ENCODE peak calls at places on chromosome 20, in five cellular contexts. L is psoas muscle, K is uterus, I is endothelial cell of umbilical vein, U is WERI-Rb-1. G is an unnamed sample.
A peak's percentile ranks its signal among the peaks of the same experiment; 100 is the strongest.

GRCh38 chr20:12086359-12086758 is 168.7 kb downstream of the BTBD3 start:
- DNase-seq in L (no peak), K (no peak), I (no peak), U (no peak), G (no peak)

GRCh38 chr20:64080013-64080812 is at the start of gene OPRL1:
- DNase-seq in L (no peak), K (no peak), I (peak; percentile 34), U (no peak), G (peak; percentile 98)

GRCh38 chr20:13243826-13244376 is 22.8 kb downstream of the ISM1 start:
- DNase-seq in L (no peak), K (no peak), I (no peak), U (no peak), G (no peak)

GRCh38 chr20:43532416-43533055 is 25.0 kb downstream of the L3MBTL1 start:
- DNase-seq in L (no peak), K (no peak), I (no peak), U (no peak), G (no peak)

GRCh38 chr20:49281913-49282467 is 4.1 kb upstream of the ZNFX1 start:
- DNase-seq in L (no peak), K (no peak), I (no peak), U (no peak), G (no peak)

GRCh38 chr20:41185013-41185757 is 47.8 kb downstream of the PLCG1 start:
- DNase-seq in L (peak; percentile 47), K (no peak), I (no peak), U (no peak), G (peak; percentile 61)

GRCh38 chr20:48180637-48181036 is 395.4 kb upstream of the SULF2 start:
- DNase-seq in L (no peak), K (no peak), I (peak; percentile 7), U (no peak), G (no peak)

GRCh38 chr20:18728165-18728866 is 85.3 kb upstream of the SCP2D1 start:
- DNase-seq in L (no peak), K (peak; percentile 9), I (no peak), U (no peak), G (no peak)

GRCh38 chr20:57405236-57406016 is 14.2 kb downstream of the RBM38 start:
- DNase-seq in L (peak; percentile 11), K (no peak), I (no peak), U (no peak), G (no peak)

GRCh38 chr20:46568570-46569129 is 18.2 kb upstream of the OCSTAMP start:
- DNase-seq in L (peak; percentile 78), K (peak; percentile 65), I (peak; percentile 85), U (no peak), G (no peak)

GRCh38 chr20:35013421-35014411 is 58.0 kb downstream of the MYH7B start:
- DNase-seq in L (peak; percentile 6), K (no peak), I (no peak), U (no peak), G (peak; percentile 29)

GRCh38 chr20:8427419-8428065 is 295.5 kb downstream of the PLCB1 start:
- DNase-seq in L (no peak), K (no peak), I (peak; percentile 63), U (no peak), G (no peak)

GRCh38 chr20:47276251-47276650 is 80.2 kb downstream of the ZMYND8 start:
- DNase-seq in L (no peak), K (peak; percentile 26), I (no peak), U (no peak), G (no peak)

GRCh38 chr20:43318749-43319148 is 129.0 kb upstream of the PTPRT start:
- DNase-seq in L (no peak), K (no peak), I (no peak), U (no peak), G (no peak)

GRCh38 chr20:37393196-37393862 is 47.4 kb downstream of the SRC start:
- DNase-seq in L (peak; percentile 14), K (no peak), I (no peak), U (peak; percentile 43), G (peak; percentile 74)

GRCh38 chr20:11338506-11339306 is 579.0 kb upstream of the BTBD3 start:
- DNase-seq in L (no peak), K (no peak), I (no peak), U (no peak), G (no peak)

GRCh38 chr20:35699914-35700624 is 864 bp downstream of the ROMO1 start:
- DNase-seq in L (no peak), K (no peak), I (peak; percentile 41), U (no peak), G (peak; percentile 25)

GRCh38 chr20:20802328-20802727 is 89.9 kb upstream of the RALGAPA2 start:
- DNase-seq in L (no peak), K (no peak), I (peak; percentile 86), U (no peak), G (no peak)

GRCh38 chr20:46348972-46349741 is 40.9 kb upstream of the CDH22 start:
- DNase-seq in L (peak; percentile 66), K (no peak), I (peak; percentile 48), U (peak; percentile 84), G (peak; percentile 92)

GRCh38 chr20:37327748-37328147 is 18.2 kb upstream of the SRC start:
- DNase-seq in L (peak; percentile 79), K (peak; percentile 98), I (no peak), U (no peak), G (peak; percentile 93)

GRCh38 chr20:63858393-63859165 is 2.7 kb upstream of the ABHD16B start:
- DNase-seq in L (no peak), K (no peak), I (peak; percentile 72), U (peak; percentile 47), G (peak; percentile 94)

GRCh38 chr20:24277196-24277595 is 192.2 kb upstream of the SYNDIG1 start:
- DNase-seq in L (no peak), K (no peak), I (no peak), U (peak; percentile 82), G (no peak)

GRCh38 chr20:8144282-8145245 is 12.5 kb downstream of the PLCB1 start:
- DNase-seq in L (no peak), K (no peak), I (peak; percentile 54), U (no peak), G (no peak)

GRCh38 chr20:46074006-46074405 is 15.8 kb downstream of the NCOA5 start:
- DNase-seq in L (no peak), K (no peak), I (no peak), U (no peak), G (no peak)

GRCh38 chr20:58690851-58691250 is 1.7 kb upstream of the NPEPL1 start:
- DNase-seq in L (no peak), K (peak; percentile 48), I (no peak), U (no peak), G (peak; percentile 81)

GRCh38 chr20:62141397-62142251 is 1.6 kb downstream of the PSMA7 start:
- DNase-seq in L (no peak), K (no peak), I (peak; percentile 37), U (no peak), G (no peak)

GRCh38 chr20:57558614-57559285 is 2.2 kb upstream of the PCK1 start:
- DNase-seq in L (no peak), K (no peak), I (no peak), U (no peak), G (no peak)

GRCh38 chr20:57614490-57615471 is 5.4 kb downstream of the ZBP1 start:
- DNase-seq in L (no peak), K (no peak), I (no peak), U (no peak), G (no peak)

GRCh38 chr20:4256886-4257285 is 241.5 kb upstream of the RNF24 start:
- DNase-seq in L (no peak), K (no peak), I (no peak), U (no peak), G (no peak)

GRCh38 chr20:63884506-63885263 is 10.2 kb upstream of the DNAJC5 start:
- DNase-seq in L (peak; percentile 65), K (no peak), I (no peak), U (no peak), G (peak; percentile 68)

GRCh38 chr20:55782861-55783260 is 222.5 kb downstream of the CBLN4 start:
- DNase-seq in L (no peak), K (no peak), I (no peak), U (no peak), G (no peak)
- H3K9me3 ChIP-seq in L (peaks cover 3% of the 10 kb centered on the region), K (no peaks in the 10 kb centered on the region), I (peaks cover 10% of the 10 kb centered on the region), U (no peaks in the 10 kb centered on the region), G (peaks cover 1% of the 10 kb centered on the region)

GRCh38 chr20:56032251-56032650 is 26.9 kb upstream of the CBLN4 start:
- DNase-seq in L (no peak), K (no peak), I (no peak), U (no peak), G (no peak)
- H3K9me3 ChIP-seq in L (peaks cover 28% of the 10 kb centered on the region), K (no peaks in the 10 kb centered on the region), I (no peaks in the 10 kb centered on the region), U (peaks cover 7% of the 10 kb centered on the region), G (peaks cover 7% of the 10 kb centered on the region)

DNA sequence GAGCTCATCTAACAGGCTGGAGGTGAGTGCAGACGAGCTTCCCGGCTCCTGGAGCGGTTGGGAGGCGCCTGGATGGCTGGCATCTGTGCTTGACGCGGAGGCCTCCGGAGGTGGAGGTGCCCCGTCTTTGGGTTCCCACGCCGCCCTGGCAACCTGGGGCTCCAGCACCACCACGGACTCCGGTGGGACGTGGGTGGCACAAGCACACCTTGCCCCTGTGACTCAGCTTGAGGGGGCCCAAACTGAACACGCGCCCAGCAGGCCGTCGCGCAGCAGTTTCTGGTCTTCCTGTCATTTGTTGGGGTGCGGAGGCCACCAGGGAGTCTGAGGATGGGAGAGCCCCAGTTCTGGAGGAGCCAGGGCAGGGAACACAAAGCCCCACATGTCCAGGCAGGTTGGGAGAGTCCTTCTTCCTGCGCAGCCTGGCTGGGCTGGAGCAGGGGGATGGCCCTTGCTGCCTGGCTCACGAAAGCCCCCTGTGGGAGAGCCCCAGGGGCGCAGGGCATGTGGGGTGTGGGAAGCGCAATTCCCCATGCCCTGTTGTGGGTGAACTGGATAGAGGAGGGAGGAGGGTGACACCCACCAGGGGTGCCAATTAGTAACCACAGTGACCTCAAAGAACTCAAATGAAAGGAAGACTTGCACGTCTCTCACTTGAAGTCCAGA is 1378.6 kb upstream of the DEFB115 start:
- DNase-seq in L (no peak), K (no peak), I (no peak), U (no peak), G (peak; percentile 73)
- H3K9me3 ChIP-seq in L (no peaks in the 10 kb centered on the region), K (no peaks in the 10 kb centered on the region), I (peaks cover 16% of the 10 kb centered on the region), U (peaks cover 3% of the 10 kb centered on the region), G (peaks cover 2% of the 10 kb centered on the region)

DNA sequence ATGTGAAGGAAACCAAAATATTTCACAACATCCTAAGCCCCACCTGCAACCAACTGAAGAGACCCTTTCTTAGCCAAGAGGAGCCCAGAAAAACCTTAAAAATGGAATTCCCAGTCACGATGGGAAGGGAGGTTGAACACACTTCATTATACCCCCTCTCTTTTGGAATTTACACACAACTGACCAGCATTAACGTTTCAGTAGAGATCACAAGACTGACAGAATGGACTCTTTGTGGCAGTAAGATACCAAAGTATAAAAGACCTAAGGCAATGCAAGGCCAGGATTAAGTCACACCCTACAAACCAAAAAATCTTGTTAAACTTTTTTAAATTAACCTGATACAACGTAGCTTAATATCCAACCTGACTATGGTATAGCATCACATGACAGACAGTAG is 190.9 kb downstream of the OTOR start:
- DNase-seq in L (no peak), K (no peak), I (no peak), U (no peak), G (no peak)
- H3K9me3 ChIP-seq in L (no peaks in the 10 kb centered on the region), K (no peaks in the 10 kb centered on the region), I (no peaks in the 10 kb centered on the region), U (peaks cover 3% of the 10 kb centered on the region), G (no peaks in the 10 kb centered on the region)

G was measured in osteoblast.